ENCODE peak calls at places on chromosomes 16 and 17, in five cellular contexts. Y is BE2C, K is activated gamma-delta T cell treated with Interleukin-2 at 50 U/mL for 16 hours, S is GM10248, D is Daoy. H is an unnamed sample.

GRCh38 chr16:88888778-88889387 is 22.4 kb upstream of the PABPN1L start:
- DNase-seq in Y (no peak), K (no peak), S (no peak), D (no peak), H (no peak)

GRCh38 chr17:50144346-50144745 is 6.1 kb downstream of the PPP1R9B start:
- DNase-seq in Y (no peak), K (no peak), S (no peak), D (no peak), H (no peak)

GRCh38 chr17:50779747-50780363 is 12.5 kb upstream of the ANKRD40CL start:
- DNase-seq in Y (no peak), K (peak), S (no peak), D (no peak), H (peak)

GRCh38 chr17:29625037-29625750 is 2.5 kb upstream of the CORO6 start:
- DNase-seq in Y (peak), K (no peak), S (no peak), D (peak), H (no peak)

GRCh38 chr17:973053-973452 is 6.5 kb downstream of the NXN start:
- DNase-seq in Y (no peak), K (no peak), S (no peak), D (no peak), H (no peak)

GRCh38 chr17:45790296-45790922 is 6.3 kb downstream of the CRHR1 start:
- DNase-seq in Y (no peak), K (no peak), S (no peak), D (no peak), H (no peak)

GRCh38 chr17:15007001-15007400 is 258.1 kb downstream of the PMP22 start:
- DNase-seq in Y (no peak), K (no peak), S (no peak), D (no peak), H (no peak)

GRCh38 chr17:19470529-19471261 is 59.7 kb downstream of the RNF112 start:
- DNase-seq in Y (no peak), K (no peak), S (no peak), D (peak), H (no peak)

GRCh38 chr17:10737786-10738185 is 8.0 kb upstream of the TMEM220 start:
- DNase-seq in Y (no peak), K (no peak), S (no peak), D (no peak), H (no peak)

GRCh38 chr17:49460401-49460800 is 34.7 kb upstream of the NGFR start:
- DNase-seq in Y (no peak), K (no peak), S (no peak), D (no peak), H (no peak)

GRCh38 chr17:61131555-61131954 is 268.1 kb upstream of the TBX2 start:
- DNase-seq in Y (peak), K (no peak), S (no peak), D (no peak), H (no peak)

GRCh38 chr16:12177643-12178042 is 201.1 kb downstream of the SNX29 start:
- DNase-seq in Y (no peak), K (no peak), S (no peak), D (no peak), H (no peak)

GRCh38 chr16:6081320-6081976 is 983.9 kb upstream of the EEF2KMT start:
- DNase-seq in Y (no peak), K (no peak), S (no peak), D (peak), H (no peak)

GRCh38 chr16:85089485-85089884 is 22.8 kb downstream of the CIBAR2 start:
- DNase-seq in Y (no peak), K (no peak), S (no peak), D (no peak), H (no peak)

GRCh38 chr17:35299108-35299507 is 56.2 kb downstream of the SLFN5 start:
- DNase-seq in Y (no peak), K (no peak), S (no peak), D (no peak), H (no peak)

GRCh38 chr17:48555183-48555615 is 10.3 kb upstream of the HOXB2 start:
- DNase-seq in Y (no peak), K (no peak), S (no peak), D (peak), H (no peak)

GRCh38 chr17:60934723-60935122 is 257.1 kb downstream of the BCAS3 start:
- DNase-seq in Y (no peak), K (no peak), S (no peak), D (peak), H (no peak)

GRCh38 chr16:85206472-85207356 is 94.4 kb upstream of the CIBAR2 start:
- DNase-seq in Y (peak), K (no peak), S (no peak), D (no peak), H (no peak)

GRCh38 chr17:82656266-82656665 is 8.0 kb upstream of the WDR45B start:
- DNase-seq in Y (no peak), K (no peak), S (no peak), D (no peak), H (no peak)

H was measured in T-helper 22 cell.